ENCODE peak calls at places on chromosomes 4 and X, in five cellular contexts. One of them, this sample, is unnamed.

GRCh38 chr4:93810340-93810992 is 18.1 kb upstream of the ATOH1 start:
- DNase-seq in effector memory CD4-positive, alpha-beta T cell: no peak
- DNase-seq in AG04450: no peak
- DNase-seq in RWPE2: no peak
- DNase-seq in thyroid gland: peak; percentile 66
- DNase-seq in this sample: no peak

GRCh38 chr4:53088132-53088531 is 226.0 kb downstream of the RASL11B start:
- DNase-seq in effector memory CD4-positive, alpha-beta T cell: no peak
- DNase-seq in AG04450: no peak
- DNase-seq in RWPE2: no peak
- DNase-seq in thyroid gland: no peak
- DNase-seq in this sample: no peak

GRCh38 chr4:29309050-29309449 is 1411.1 kb upstream of the PCDH7 start:
- DNase-seq in effector memory CD4-positive, alpha-beta T cell: no peak
- DNase-seq in AG04450: peak; percentile 6
- DNase-seq in RWPE2: no peak
- DNase-seq in thyroid gland: no peak
- DNase-seq in this sample: no peak

GRCh38 chr4:184384056-184384809 is 90.1 kb downstream of the IRF2 start:
- DNase-seq in effector memory CD4-positive, alpha-beta T cell: no peak
- DNase-seq in AG04450: peak; percentile 86
- DNase-seq in RWPE2: no peak
- DNase-seq in thyroid gland: no peak
- DNase-seq in this sample: no peak

GRCh38 chrX:134423606-134424005 is 36.4 kb upstream of the HPRT1 start:
- DNase-seq in effector memory CD4-positive, alpha-beta T cell: no peak
- DNase-seq in AG04450: no peak
- DNase-seq in RWPE2: no peak
- DNase-seq in thyroid gland: no peak
- DNase-seq in this sample: peak; percentile 20

GRCh38 chr4:42425146-42426065 is 28.1 kb downstream of the SHISA3 start:
- DNase-seq in effector memory CD4-positive, alpha-beta T cell: no peak
- DNase-seq in AG04450: no peak
- DNase-seq in RWPE2: no peak
- DNase-seq in thyroid gland: no peak
- DNase-seq in this sample: no peak

GRCh38 chr4:32684160-32684559 is 1964.0 kb downstream of the PCDH7 start:
- DNase-seq in effector memory CD4-positive, alpha-beta T cell: no peak
- DNase-seq in AG04450: no peak
- DNase-seq in RWPE2: no peak
- DNase-seq in thyroid gland: no peak
- DNase-seq in this sample: no peak

GRCh38 chrX:78387364-78387763 is 60.0 kb upstream of the CYSLTR1 start:
- DNase-seq in effector memory CD4-positive, alpha-beta T cell: no peak
- DNase-seq in AG04450: no peak
- DNase-seq in RWPE2: no peak
- DNase-seq in thyroid gland: no peak
- DNase-seq in this sample: no peak

GRCh38 chr4:71235321-71236206 is 103.3 kb upstream of the SLC4A4 start:
- DNase-seq in effector memory CD4-positive, alpha-beta T cell: no peak
- DNase-seq in AG04450: no peak
- DNase-seq in RWPE2: no peak
- DNase-seq in thyroid gland: no peak
- DNase-seq in this sample: no peak

GRCh38 chr4:57158221-57158620 is 48.0 kb upstream of the IGFBP7 start:
- DNase-seq in effector memory CD4-positive, alpha-beta T cell: no peak
- DNase-seq in AG04450: no peak
- DNase-seq in RWPE2: no peak
- DNase-seq in thyroid gland: no peak
- DNase-seq in this sample: no peak

GRCh38 chr4:17511041-17511949 is 595 bp downstream of the QDPR start:
- DNase-seq in effector memory CD4-positive, alpha-beta T cell: no peak
- DNase-seq in AG04450: no peak
- DNase-seq in RWPE2: peak; percentile 62
- DNase-seq in thyroid gland: peak; percentile 62
- DNase-seq in this sample: no peak

GRCh38 chr4:153634737-153635353 is 49.2 kb upstream of the TLR2 start:
- DNase-seq in effector memory CD4-positive, alpha-beta T cell: no peak
- DNase-seq in AG04450: no peak
- DNase-seq in RWPE2: no peak
- DNase-seq in thyroid gland: no peak
- DNase-seq in this sample: no peak

GRCh38 chrX:133171962-133172708 is 46.0 kb downstream of the TFDP3 start:
- DNase-seq in effector memory CD4-positive, alpha-beta T cell: no peak
- DNase-seq in AG04450: no peak
- DNase-seq in RWPE2: no peak
- DNase-seq in thyroid gland: no peak
- DNase-seq in this sample: no peak

GRCh38 chrX:31333181-31333831 is 261.5 kb upstream of the FTHL17 start:
- DNase-seq in effector memory CD4-positive, alpha-beta T cell: no peak
- DNase-seq in AG04450: no peak
- DNase-seq in RWPE2: no peak
- DNase-seq in thyroid gland: no peak
- DNase-seq in this sample: no peak

GRCh38 chr4:147017081-147017480 is 71.4 kb upstream of the TTC29 start:
- DNase-seq in effector memory CD4-positive, alpha-beta T cell: no peak
- DNase-seq in AG04450: no peak
- DNase-seq in RWPE2: no peak
- DNase-seq in thyroid gland: no peak
- DNase-seq in this sample: no peak

GRCh38 chr4:179804440-179804839 is 2362.2 kb upstream of the AGA start:
- DNase-seq in effector memory CD4-positive, alpha-beta T cell: no peak
- DNase-seq in AG04450: no peak
- DNase-seq in RWPE2: no peak
- DNase-seq in thyroid gland: no peak
- DNase-seq in this sample: no peak

GRCh38 chr4:98642991-98643426 is 15.4 kb downstream of the TSPAN5 start:
- DNase-seq in effector memory CD4-positive, alpha-beta T cell: no peak
- DNase-seq in AG04450: no peak
- DNase-seq in RWPE2: no peak
- DNase-seq in thyroid gland: no peak
- DNase-seq in this sample: no peak

GRCh38 chr4:23041501-23041900 is 348.8 kb downstream of the GBA3 start:
- DNase-seq in effector memory CD4-positive, alpha-beta T cell: no peak
- DNase-seq in AG04450: no peak
- DNase-seq in RWPE2: no peak
- DNase-seq in thyroid gland: no peak
- DNase-seq in this sample: no peak

GRCh38 chr4:169286562-169287301 is 16.0 kb upstream of the SH3RF1 start:
- DNase-seq in effector memory CD4-positive, alpha-beta T cell: no peak
- DNase-seq in AG04450: no peak
- DNase-seq in RWPE2: no peak
- DNase-seq in thyroid gland: no peak
- DNase-seq in this sample: no peak

GRCh38 chr4:88629826-88630225 is 37.5 kb downstream of the HERC3 start:
- DNase-seq in effector memory CD4-positive, alpha-beta T cell: no peak
- DNase-seq in AG04450: no peak
- DNase-seq in RWPE2: no peak
- DNase-seq in thyroid gland: no peak
- DNase-seq in this sample: no peak

GRCh38 chr4:31674313-31674947 is 954.3 kb downstream of the PCDH7 start:
- DNase-seq in effector memory CD4-positive, alpha-beta T cell: no peak
- DNase-seq in AG04450: no peak
- DNase-seq in RWPE2: no peak
- DNase-seq in thyroid gland: no peak
- DNase-seq in this sample: no peak

GRCh38 chr4:14111730-14112171 is 484.2 kb upstream of the BOD1L1 start:
- DNase-seq in effector memory CD4-positive, alpha-beta T cell: no peak
- DNase-seq in AG04450: no peak
- DNase-seq in RWPE2: no peak
- DNase-seq in thyroid gland: no peak
- DNase-seq in this sample: no peak

This sample was measured in NCI-H446 treated with DMSO at 0.1 percent for 48 hours.